ENCODE peak calls at places on chromosomes 12 and 14, in four cellular contexts. U is activated CD4-positive, alpha-beta T cell treated with anti-CD3 and anti-CD28 coated beads, Interleukin-2, amount 10 ng/mL, durations not matched to agents 7 days and 5 days; O is HS-5; N is CD4-positive, alpha-beta T cell. I is an unnamed sample.
A peak's percentile ranks its signal among the peaks of the same experiment; 100 is the strongest.

GRCh38 chr12:49959570-49960473 is 1.9 kb upstream of the AQP5 start:
- DNase-seq in U (no peak), O (no peak), N (no peak), I (peak; percentile 89)

GRCh38 chr14:57833304-57833703 is 32.6 kb downstream of the SLC35F4 start:
- DNase-seq in U (no peak), O (peak; percentile 96), N (no peak), I (no peak)

GRCh38 chr14:71554959-71555612 is 377.1 kb upstream of the RGS6 start:
- DNase-seq in U (peak; percentile 30), O (no peak), N (no peak), I (no peak)

GRCh38 chr12:2118061-2118460 is 65.3 kb downstream of the CACNA1C start:
- DNase-seq in U (no peak), O (no peak), N (no peak), I (peak; percentile 63)

GRCh38 chr12:118011377-118011776 is 5.1 kb upstream of the RFC5 start:
- DNase-seq in U (no peak), O (no peak), N (no peak), I (no peak)

GRCh38 chr12:6276936-6277615 is 33.4 kb upstream of the PLEKHG6 start:
- DNase-seq in U (no peak), O (no peak), N (no peak), I (no peak)

GRCh38 chr14:31229009-31229408 is 21.4 kb upstream of the HECTD1 start:
- DNase-seq in U (no peak), O (no peak), N (no peak), I (peak; percentile 72)

GRCh38 chr14:104953097-104953496 is 25.1 kb downstream of the AHNAK2 start:
- DNase-seq in U (no peak), O (no peak), N (no peak), I (no peak)

GRCh38 chr12:108382437-108382801 is 43.3 kb upstream of the CMKLR1 start:
- DNase-seq in U (no peak), O (no peak), N (no peak), I (no peak)

GRCh38 chr12:34394211-34395055 is 372.1 kb downstream of the ALG10 start:
- DNase-seq in U (no peak), O (no peak), N (no peak), I (no peak)

GRCh38 chr12:15146585-15146984 is 74.6 kb downstream of the RERG start:
- DNase-seq in U (no peak), O (no peak), N (no peak), I (no peak)

GRCh38 chr14:33916663-33917565 is 34.0 kb downstream of the EGLN3 start:
- DNase-seq in U (no peak), O (peak; percentile 6), N (no peak), I (no peak)

GRCh38 chr12:2853626-2854025 is 3.2 kb downstream of the TEX52 start:
- DNase-seq in U (peak; percentile 48), O (no peak), N (peak; percentile 26), I (peak; percentile 58)

GRCh38 chr14:104580961-104581360 is 1.4 kb downstream of the C14orf180 start:
- DNase-seq in U (no peak), O (no peak), N (no peak), I (no peak)

GRCh38 chr12:13347241-13348043 is 150.9 kb downstream of the EMP1 start:
- DNase-seq in U (no peak), O (peak; percentile 86), N (no peak), I (no peak)